ENCODE peak calls at places on chromosomes 4 and X, in six cellular contexts. P is heart left ventricle, F is breast epithelium, N is esophagus squamous epithelium, L is GM12891, M is adrenal gland. Y is an unnamed sample.

GRCh38 chr4:66575024-66575696 is 904.9 kb upstream of the EPHA5 start:
- DNase-seq in N (no peak), L (no peak), M (peak), P (no peak), F (peak), Y (peak)

GRCh38 chr4:133592591-133592990 is 443.5 kb downstream of the PCDH10 start:
- DNase-seq in N (no peak), F (no peak), L (no peak), P (no peak), M (no peak), Y (no peak)

GRCh38 chr4:3880595-3881120 is 114.5 kb downstream of the ADRA2C start:
- DNase-seq in L (peak), F (peak), M (peak), N (no peak), P (peak), Y (peak)

GRCh38 chr4:82851902-82852750 is 38.8 kb downstream of the SEC31A start:
- DNase-seq in N (no peak), L (no peak), P (no peak), M (no peak), F (no peak), Y (no peak)

GRCh38 chrX:24298191-24298590 is 15.7 kb downstream of the SUPT20HL2 start:
- DNase-seq in P (no peak), L (no peak), M (no peak), N (no peak), F (no peak), Y (no peak)

GRCh38 chrX:95903490-95903889 is 781.2 kb upstream of the DIAPH2 start:
- DNase-seq in N (no peak), L (no peak), F (no peak), M (no peak), P (no peak), Y (no peak)

GRCh38 chrX:18390941-18391538 is 34.4 kb upstream of the CDKL5 start:
- DNase-seq in N (peak), M (peak), L (no peak), F (peak), P (peak), Y (no peak)

GRCh38 chr4:128854433-128854832 is 44.9 kb downstream of the JADE1 start:
- DNase-seq in F (no peak), P (no peak), N (no peak), M (no peak), L (no peak), Y (no peak)

GRCh38 chrX:133412246-133412645 is 3.0 kb downstream of the GPC4 start:
- DNase-seq in P (no peak), M (no peak), N (no peak), F (no peak), L (no peak), Y (no peak)

GRCh38 chr4:31467781-31468180 is 747.6 kb downstream of the PCDH7 start:
- DNase-seq in L (no peak), M (no peak), F (no peak), P (no peak), N (no peak), Y (no peak)

GRCh38 chr4:20252656-20253271 is 1.1 kb downstream of the SLIT2 start:
- DNase-seq in N (no peak), M (peak), P (peak), F (no peak), L (peak), Y (no peak)

DNA sequence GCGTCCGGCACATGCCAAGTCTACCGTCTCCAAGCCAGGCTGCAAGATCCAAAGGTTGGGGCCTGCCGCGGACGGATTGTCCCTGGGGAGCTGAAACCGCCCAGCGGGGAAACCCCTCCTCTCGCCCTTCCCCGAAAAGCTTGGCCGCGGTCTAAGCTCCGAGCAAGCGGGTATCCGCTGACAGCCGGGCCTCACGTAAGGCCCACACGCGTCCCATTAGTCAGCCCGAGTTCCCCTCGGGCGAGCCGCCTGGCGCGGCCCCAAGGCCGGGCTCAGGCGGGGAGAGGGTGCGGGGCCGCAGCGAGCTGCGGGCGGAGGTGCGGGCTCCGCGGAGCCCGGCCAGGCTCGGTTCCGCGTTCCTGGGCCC is 6.9 kb upstream of the BCOR start:
- DNase-seq in N (no peak), M (peak), L (no peak), F (no peak), P (peak), Y (no peak)
- TF ChIP-seq POLR2A in N (no peak), M (peak), L (no peak), F (no peak), P (no peak), Y (no peak)

DNA sequence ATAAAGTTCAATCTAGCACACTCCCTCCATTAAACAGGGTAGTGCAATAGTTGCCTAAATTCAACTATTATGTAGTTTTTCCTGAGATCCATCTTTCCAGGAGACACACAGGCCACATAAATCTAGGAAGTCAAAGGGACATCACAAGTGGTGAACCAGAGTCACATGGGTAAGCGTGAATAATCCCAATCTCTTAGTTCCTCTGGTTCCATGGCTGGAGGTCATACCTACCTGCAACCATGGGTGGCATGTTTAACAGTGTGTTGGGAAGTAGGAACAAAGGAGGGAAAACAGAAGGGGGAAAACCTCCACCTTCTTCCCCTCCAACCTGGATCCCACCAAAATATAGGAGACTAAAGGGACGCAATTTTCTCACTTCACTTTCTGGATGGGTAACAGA is 2651.6 kb downstream of the ARAP2 start:
- DNase-seq in L (no peak), P (no peak), F (no peak), N (no peak), M (no peak), Y (no peak)
- TF ChIP-seq POLR2A in L (no peak), P (no peak), F (no peak), N (no peak), M (no peak), Y (no peak)

GRCh38 chr4:140153744-140154571 is at the start of gene MAML3:
- DNase-seq in N (peak), F (peak), M (peak), L (peak), P (peak), Y (peak)
- TF ChIP-seq POLR2A in N (no peak), F (peak), M (peak), L (no peak), P (no peak), Y (no peak)

GRCh38 chr4:15006416-15007024 is 4.2 kb downstream of the CPEB2 start:
- DNase-seq in M (no peak), L (no peak), P (no peak), F (no peak), N (no peak), Y (no peak)

GRCh38 chr4:15003891-15004700 is 1.8 kb downstream of the CPEB2 start:
- DNase-seq in F (peak), P (peak), N (no peak), M (peak), L (peak), Y (no peak)

GRCh38 chr4:15005474-15006115 is 3.3 kb downstream of the CPEB2 start:
- DNase-seq in P (no peak), N (no peak), M (no peak), L (no peak), F (no peak), Y (no peak)

GRCh38 chr4:15003441-15003890 is 1.2 kb downstream of the CPEB2 start:
- DNase-seq in P (peak), M (peak), F (peak), N (no peak), L (peak), Y (no peak)

DNA sequence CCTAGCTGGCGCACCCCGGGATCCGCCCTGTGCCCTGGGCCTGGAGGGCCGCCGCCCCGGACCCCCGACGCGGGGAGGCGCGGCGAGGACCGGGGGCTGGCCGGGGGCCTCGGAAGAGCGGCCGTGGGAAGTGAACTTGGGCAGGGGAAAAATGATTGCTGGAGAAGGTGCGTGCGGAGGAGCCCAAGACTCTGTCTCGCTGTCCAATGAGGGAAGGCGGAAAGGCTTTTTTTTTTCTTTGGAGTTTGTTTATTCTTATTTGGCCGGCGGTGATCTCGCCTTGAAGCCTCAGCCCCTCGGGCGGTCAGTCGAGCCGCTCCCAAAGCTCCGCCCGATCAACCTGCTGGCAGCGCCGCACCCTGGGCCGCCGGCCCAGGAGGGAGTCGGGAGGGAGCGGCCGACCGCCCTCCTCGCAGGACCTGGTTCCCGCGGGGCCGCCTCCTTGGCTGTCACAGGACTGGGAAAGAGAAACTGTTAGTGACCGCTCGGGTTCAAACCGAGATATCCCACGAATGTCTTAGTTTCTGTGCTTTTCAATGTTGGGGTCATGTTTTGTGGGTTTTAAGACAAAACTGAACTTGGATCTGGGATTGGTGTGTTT is 2.5 kb downstream of the CPEB2 start:
- DNase-seq in L (peak), P (peak), F (peak), N (peak), M (peak), Y (no peak)
- TF ChIP-seq POLR2A in L (no peak), P (no peak), F (no peak), N (no peak), M (peak), Y (no peak)

DNA sequence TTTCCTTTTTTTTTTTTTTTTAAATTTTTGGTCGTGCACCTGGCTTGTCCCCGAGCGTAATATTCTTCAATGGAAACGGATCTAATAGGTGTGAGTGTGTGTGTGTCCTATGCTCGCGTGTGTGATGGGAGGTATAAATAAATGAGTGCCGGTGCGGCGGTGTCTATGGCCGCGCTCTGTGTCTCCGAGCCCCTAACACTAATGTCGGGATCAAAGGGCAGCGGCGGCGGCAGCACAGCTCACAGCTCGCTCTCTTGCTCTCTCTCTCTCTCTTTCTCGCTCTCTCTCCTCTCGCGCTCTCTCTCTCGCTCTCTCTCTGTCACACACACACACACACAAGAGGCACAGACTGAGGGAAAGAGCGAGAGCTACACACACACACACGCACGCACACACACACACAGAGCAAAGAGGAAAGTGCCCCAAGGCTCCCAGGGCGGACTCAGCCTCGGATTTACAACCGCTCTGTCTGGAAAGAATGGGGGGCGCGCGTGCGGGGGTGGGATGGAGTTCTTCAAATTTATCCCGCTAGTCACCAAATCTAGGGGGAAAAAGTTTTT is at the start of gene ZNF827:
- DNase-seq in L (no peak), F (peak), P (peak), N (peak), M (peak), Y (no peak)
- TF ChIP-seq POLR2A in L (peak), F (no peak), P (no peak), N (no peak), M (peak), Y (peak)

DNA sequence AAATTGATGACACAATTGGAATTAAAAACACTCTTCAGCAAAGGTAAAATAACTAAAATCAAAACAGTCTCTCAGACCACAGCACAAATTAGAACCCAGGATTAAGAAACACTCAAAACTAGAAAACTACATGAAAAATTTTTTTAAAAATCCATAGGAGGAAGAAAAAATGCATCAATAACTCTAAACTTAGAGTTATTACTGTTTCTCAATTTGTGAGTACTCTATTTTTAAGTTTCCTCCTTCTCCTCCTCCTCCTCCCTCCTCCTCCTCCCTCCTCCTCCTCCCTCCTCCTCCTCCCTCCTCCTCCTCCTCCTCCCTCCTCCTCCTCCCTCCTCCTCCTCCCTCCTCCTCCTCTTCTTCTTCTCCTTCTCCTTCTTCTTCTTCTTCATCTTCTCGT is 1395.7 kb downstream of the STIM2 start:
- DNase-seq in N (no peak), P (no peak), L (no peak), M (no peak), F (no peak), Y (no peak)
- TF ChIP-seq POLR2A in N (no peak), P (no peak), L (no peak), M (no peak), F (no peak), Y (no peak)

DNA sequence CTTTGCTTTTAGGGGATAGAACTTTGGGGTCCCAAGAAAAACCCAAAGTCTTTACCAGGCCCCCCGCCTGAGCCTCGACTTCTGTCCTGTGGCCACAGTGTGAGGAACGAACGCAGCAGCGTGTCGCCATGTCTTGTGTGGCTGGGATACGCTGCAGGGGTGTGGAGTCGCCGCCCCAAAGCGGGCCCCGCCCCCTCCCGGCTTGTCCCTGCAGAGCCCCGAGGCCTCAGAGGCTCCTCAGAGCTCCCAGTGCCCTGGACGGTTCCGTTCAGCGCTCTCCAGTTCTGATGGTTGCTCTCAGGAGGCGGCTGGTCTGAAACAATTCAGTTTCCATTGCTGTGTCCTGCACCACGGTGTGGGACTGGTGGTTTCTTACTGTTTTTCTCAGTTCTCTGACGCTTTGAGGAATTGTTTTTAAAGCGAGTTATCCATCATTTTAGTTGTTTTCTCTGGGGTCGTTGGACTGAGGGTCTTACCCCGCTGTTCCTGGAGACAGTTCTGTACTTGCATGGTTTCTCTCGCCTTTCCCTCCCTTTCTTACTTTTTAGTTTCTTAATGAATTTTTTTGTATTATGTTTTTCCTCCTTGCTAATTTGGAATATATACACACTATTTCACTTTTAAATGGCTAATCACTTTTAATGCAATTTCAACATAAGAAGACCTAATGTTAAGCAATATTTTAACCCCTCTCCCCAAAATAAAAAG is 1.6 kb upstream of the IDUA start:
- DNase-seq in P (peak), N (no peak), F (no peak), L (no peak), M (peak), Y (no peak)
- TF ChIP-seq POLR2A in P (no peak), N (no peak), F (no peak), L (no peak), M (peak), Y (no peak)

DNA sequence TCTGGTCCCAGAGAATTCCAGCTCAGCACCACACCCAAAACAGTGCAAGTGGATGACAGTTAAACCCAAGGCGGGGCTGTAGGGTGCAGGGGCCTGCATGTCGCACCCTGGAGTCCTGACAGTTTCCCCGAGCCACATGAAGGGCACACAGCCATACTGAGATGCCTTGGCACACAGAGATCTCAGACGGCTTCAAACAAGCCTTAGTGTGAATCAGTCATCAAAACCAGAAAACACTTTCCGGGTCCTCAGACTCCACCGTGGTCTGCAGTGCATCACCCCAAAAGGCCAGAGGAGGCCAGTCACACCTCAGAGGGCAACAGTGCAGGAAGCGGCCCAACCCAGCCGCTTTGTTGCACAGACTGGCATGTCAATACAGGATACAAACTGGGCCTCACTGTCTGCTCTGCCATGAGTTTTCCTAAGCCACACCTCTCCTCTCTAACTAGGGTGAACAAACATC is 64.6 kb upstream of the ENPP6 start:
- DNase-seq in P (no peak), N (no peak), F (no peak), L (no peak), M (no peak), Y (no peak)
- TF ChIP-seq POLR2A in P (no peak), N (no peak), F (no peak), L (no peak), M (no peak), Y (no peak)

GRCh38 chr4:16897991-16898827 is at the start of gene LDB2:
- DNase-seq in M (peak), F (peak), L (no peak), P (peak), N (no peak), Y (no peak)
- TF ChIP-seq POLR2A in M (no peak), F (no peak), L (no peak), P (no peak), N (no peak), Y (no peak)

GRCh38 chrX:19883878-19884277 is 3.5 kb downstream of the SH3KBP1 start:
- DNase-seq in P (no peak), F (no peak), L (no peak), M (no peak), N (no peak), Y (no peak)
- TF ChIP-seq POLR2A in P (no peak), F (no peak), L (no peak), M (no peak), N (no peak), Y (no peak)

Y was measured in H54.